ENCODE peak calls at places on chromosomes 6 and 20, in nine cellular contexts. Y is prostate gland, S is bronchial epithelial cell, N is AG10803, D is endodermal cell, E is astrocyte of the cerebellum, F is choroid plexus epithelial cell, V is NB4, J is IMR-90. K is an unnamed sample.

GRCh38 chr20:55415567-55416142 is 589.7 kb downstream of the CBLN4 start:
- DNase-seq in Y (no peak), S (peak), N (peak), D (no peak), E (no peak), F (peak), V (peak), J (no peak), K (no peak)

GRCh38 chr20:21124190-21124589 is 1.7 kb upstream of the KIZ start:
- DNase-seq in Y (no peak), S (no peak), N (no peak), D (no peak), E (no peak), F (no peak), V (no peak), J (no peak), K (no peak)

GRCh38 chr6:107154131-107154906 is 39.0 kb upstream of the BEND3 start:
- DNase-seq in Y (no peak), S (no peak), N (no peak), D (peak), E (no peak), F (no peak), V (no peak), J (no peak), K (no peak)

GRCh38 chr20:54118220-54119001 is 48.0 kb upstream of the BCAS1 start:
- DNase-seq in Y (no peak), S (no peak), N (no peak), D (no peak), E (no peak), F (no peak), V (no peak), J (no peak), K (no peak)

GRCh38 chr20:47680804-47681529 is 104.3 kb downstream of the SULF2 start:
- DNase-seq in Y (no peak), S (no peak), N (peak), D (no peak), E (no peak), F (peak), V (no peak), J (peak), K (no peak)

GRCh38 chr6:35311390-35312075 is 13.9 kb downstream of the DEF6 start:
- DNase-seq in Y (no peak), S (no peak), N (no peak), D (peak), E (no peak), F (no peak), V (peak), J (no peak), K (no peak)

GRCh38 chr6:84415517-84415916 is 188.1 kb upstream of the CEP162 start:
- DNase-seq in Y (no peak), S (peak), N (no peak), D (no peak), E (no peak), F (no peak), V (no peak), J (no peak), K (no peak)

GRCh38 chr20:54128175-54128574 is 45.6 kb downstream of the CYP24A1 start:
- DNase-seq in Y (no peak), S (peak), N (no peak), D (no peak), E (no peak), F (no peak), V (no peak), J (peak), K (no peak)

GRCh38 chr6:36888654-36889481 is 3.1 kb downstream of the C6orf89 start:
- DNase-seq in Y (no peak), S (no peak), N (no peak), D (no peak), E (no peak), F (no peak), V (no peak), J (no peak), K (no peak)

GRCh38 chr20:51569815-51570741 is 27.6 kb upstream of the NFATC2 start:
- DNase-seq in Y (no peak), S (peak), N (no peak), D (no peak), E (no peak), F (peak), V (no peak), J (no peak), K (no peak)

GRCh38 chr20:49699200-49699992 is 14.3 kb downstream of the B4GALT5 start:
- DNase-seq in Y (no peak), S (peak), N (no peak), D (no peak), E (no peak), F (peak), V (no peak), J (peak), K (no peak)

GRCh38 chr6:99802396-99803031 is 191.5 kb downstream of the MCHR2 start:
- DNase-seq in Y (no peak), S (peak), N (no peak), D (peak), E (no peak), F (no peak), V (no peak), J (no peak), K (no peak)

GRCh38 chr20:10549511-10549910 is 114.4 kb downstream of the SLX4IP start:
- DNase-seq in Y (no peak), S (no peak), N (no peak), D (no peak), E (no peak), F (no peak), V (no peak), J (no peak), K (no peak)

GRCh38 chr20:46121531-46121930 is 3.4 kb downstream of the CD40 start:
- DNase-seq in Y (no peak), S (no peak), N (no peak), D (no peak), E (no peak), F (no peak), V (no peak), J (no peak), K (no peak)

GRCh38 chr6:52417675-52418111 is 2.4 kb upstream of the EFHC1 start:
- DNase-seq in Y (no peak), S (peak), N (peak), D (no peak), E (peak), F (peak), V (no peak), J (peak), K (no peak)

GRCh38 chr6:30782425-30783014 is 38.2 kb upstream of the IER3 start:
- DNase-seq in Y (peak), S (peak), N (peak), D (no peak), E (no peak), F (no peak), V (no peak), J (peak), K (no peak)

GRCh38 chr20:24506146-24506545 is 36.7 kb downstream of the SYNDIG1 start:
- DNase-seq in Y (no peak), S (no peak), N (no peak), D (no peak), E (no peak), F (no peak), V (no peak), J (no peak), K (no peak)

GRCh38 chr6:92623441-92623840 is 795.9 kb downstream of the EPHA7 start:
- DNase-seq in Y (no peak), S (no peak), N (no peak), D (no peak), E (no peak), F (no peak), V (no peak), J (no peak), K (no peak)

GRCh38 chr6:30364591-30364990 is 19.6 kb downstream of the RPP21 start:
- DNase-seq in Y (no peak), S (no peak), N (no peak), D (peak), E (no peak), F (no peak), V (no peak), J (no peak), K (no peak)

DNA sequence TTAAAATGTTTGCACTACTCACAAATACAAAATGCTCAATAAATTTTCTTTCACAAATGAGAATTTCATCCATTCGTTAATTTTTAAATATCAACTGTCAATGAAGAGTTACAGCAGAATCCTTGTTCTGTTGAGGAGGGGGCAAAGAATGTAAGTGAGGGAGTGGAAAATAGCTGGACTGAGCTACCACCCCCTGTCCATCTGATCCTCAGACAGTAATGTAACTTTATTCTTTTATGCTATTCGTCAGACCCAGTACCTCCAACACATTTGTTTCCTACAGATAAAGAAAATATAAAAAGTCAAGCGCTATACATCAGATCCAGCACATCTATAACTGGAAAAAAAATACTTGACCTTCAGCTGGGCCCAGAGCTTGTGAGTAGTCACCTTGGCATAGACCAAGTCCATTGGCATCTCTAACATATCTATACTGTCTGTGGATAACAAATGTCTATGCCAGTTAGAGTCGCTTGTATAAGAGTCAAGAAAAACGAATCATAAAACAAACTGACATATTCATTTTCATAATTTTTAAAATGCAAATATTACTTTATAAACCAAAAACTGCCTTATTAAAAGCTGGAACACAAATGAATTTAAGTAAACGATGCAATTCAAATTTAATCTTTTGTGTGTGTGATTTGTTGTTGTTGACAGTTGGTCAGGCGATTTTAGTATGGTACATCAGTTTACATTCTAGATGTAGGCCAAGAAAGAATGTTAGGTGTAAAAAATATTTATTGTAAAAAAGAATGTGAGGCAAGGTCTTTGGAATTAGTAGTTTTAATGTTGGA is 57.2 kb upstream of the HFE start:
- DNase-seq in Y (no peak), S (no peak), N (no peak), D (no peak), E (no peak), F (no peak), V (no peak), J (no peak), K (no peak)
- H3K4me3 ChIP-seq in Y (no peak), S (no peak), N (no peak), D (peak), E (no peak), F (no peak), V (peak), J (no peak), K (no peak)

GRCh38 chr6:38978139-38978704 is 70.4 kb upstream of the GLP1R start:
- DNase-seq in Y (no peak), S (no peak), N (no peak), D (no peak), E (no peak), F (no peak), V (no peak), J (no peak), K (no peak)
- TF ChIP-seq CTCF in Y (no peak), S (no peak), N (no peak), D (no peak), E (no peak), F (no peak), V (no peak), J (no peak), K (no peak)

DNA sequence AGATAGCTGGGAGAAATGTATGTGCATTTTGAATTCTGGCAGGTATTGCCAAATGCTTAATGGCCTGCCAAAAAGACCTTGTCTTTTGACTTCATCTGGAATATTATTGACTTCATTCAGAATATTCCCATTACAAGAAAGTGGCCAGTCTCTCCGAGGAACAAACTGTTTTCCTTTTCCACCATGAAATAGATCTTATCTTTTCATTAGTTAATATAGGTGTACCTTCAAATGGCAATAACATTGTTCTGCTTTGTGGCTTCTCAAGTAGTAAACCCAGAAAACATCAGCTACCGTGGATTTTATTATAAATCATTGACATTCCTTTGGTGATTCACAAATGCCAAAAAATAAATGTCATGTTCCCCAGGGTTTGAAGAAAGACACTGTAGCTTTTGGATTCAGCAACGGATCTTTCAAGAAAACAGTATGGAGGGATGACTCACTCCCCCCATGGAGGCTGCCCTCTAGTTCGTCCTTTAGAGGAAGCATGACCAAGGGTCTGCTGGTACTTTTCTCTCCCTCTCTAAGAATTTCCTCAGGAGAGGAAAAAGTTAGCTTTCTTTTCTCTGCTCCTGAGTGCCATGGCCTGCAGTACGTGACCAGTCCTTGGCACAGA is 1.1 kb upstream of the RNF182 start:
- DNase-seq in Y (no peak), S (no peak), N (peak), D (no peak), E (peak), F (peak), V (peak), J (peak), K (peak)
- H3K4me3 ChIP-seq in Y (no peak), S (no peak), N (peak), D (peak), E (peak), F (no peak), V (peak), J (peak), K (peak)

DNA sequence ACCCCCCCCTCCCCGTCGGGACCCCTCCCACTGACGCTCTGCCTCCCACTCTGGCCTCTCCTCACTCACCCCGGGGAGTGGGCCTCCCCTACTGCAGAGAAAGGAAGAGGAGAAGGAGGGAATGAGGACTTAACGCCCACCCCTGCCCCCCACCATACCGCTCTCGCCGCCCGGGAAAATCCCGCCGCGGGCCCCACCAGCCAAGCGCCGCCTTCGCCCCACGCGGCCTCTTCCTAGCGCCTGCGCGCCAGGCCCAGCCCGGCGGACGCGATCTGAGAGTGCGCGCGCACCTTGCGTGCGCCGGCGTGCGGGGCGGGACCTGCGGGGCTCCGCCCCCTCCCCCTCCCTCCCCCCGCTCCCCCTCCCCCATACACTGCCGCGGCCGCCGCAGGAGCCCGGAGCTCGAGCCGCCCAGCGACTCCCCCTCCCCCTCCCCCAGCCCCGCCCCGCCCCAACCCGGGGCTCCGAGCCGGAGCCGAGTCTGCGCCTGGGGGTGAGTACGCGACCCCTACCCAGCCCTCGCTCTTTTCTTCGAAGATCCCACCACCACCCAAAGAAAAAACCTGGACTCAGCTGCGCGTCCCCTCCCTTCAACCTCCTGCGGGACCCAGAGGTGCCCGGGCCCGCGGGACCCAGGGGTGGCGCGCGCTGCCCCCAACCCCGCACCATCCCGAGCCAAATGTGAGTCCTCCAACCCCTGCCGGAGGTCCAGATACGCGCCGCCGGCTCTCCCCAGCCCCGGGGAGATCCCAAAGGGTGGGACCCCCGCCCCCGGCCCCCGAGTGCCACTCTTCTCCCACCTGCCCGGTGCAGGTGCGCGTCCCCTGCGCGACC is at the start of the genes MRPL14 and TMEM63B:
- DNase-seq in Y (peak), S (peak), N (peak), D (peak), E (peak), F (peak), V (peak), J (peak), K (no peak)
- TF ChIP-seq CTCF in Y (no peak), S (no peak), N (no peak), D (no peak), E (no peak), F (no peak), V (no peak), J (no peak), K (no peak)

GRCh38 chr6:166861304-166861703 is 95.0 kb downstream of the RNASET2 start:
- DNase-seq in Y (no peak), S (no peak), N (no peak), D (no peak), E (no peak), F (no peak), V (no peak), J (no peak), K (no peak)
- H3K4me3 ChIP-seq in Y (no peak), S (no peak), N (no peak), D (peak), E (no peak), F (no peak), V (no peak), J (no peak), K (no peak)

GRCh38 chr6:33017024-33017423 is 7.6 kb upstream of the HLA-DOA start:
- DNase-seq in Y (no peak), S (no peak), N (no peak), D (no peak), E (no peak), F (no peak), V (no peak), J (no peak), K (no peak)
- TF ChIP-seq CTCF in Y (no peak), S (no peak), N (no peak), D (no peak), E (no peak), F (no peak), V (no peak), J (no peak), K (no peak)

GRCh38 chr6:136226674-136227377 is 23.3 kb downstream of the MTFR2 start:
- DNase-seq in Y (no peak), S (no peak), N (peak), D (no peak), E (no peak), F (no peak), V (no peak), J (peak), K (no peak)
- H3K4me3 ChIP-seq in Y (no peak), S (no peak), N (no peak), D (no peak), E (no peak), F (no peak), V (peak), J (no peak), K (no peak)

GRCh38 chr20:2244993-2245392 is 50.8 kb upstream of the TGM3 start:
- DNase-seq in Y (no peak), S (no peak), N (no peak), D (peak), E (no peak), F (no peak), V (peak), J (no peak), K (no peak)
- TF ChIP-seq CTCF in Y (no peak), S (no peak), N (no peak), D (no peak), E (no peak), F (no peak), V (peak), J (no peak), K (no peak)

GRCh38 chr6:167245586-167245985 is 45.5 kb upstream of the UNC93A start:
- DNase-seq in Y (no peak), S (no peak), N (no peak), D (no peak), E (no peak), F (no peak), V (no peak), J (no peak), K (no peak)
- H3K4me3 ChIP-seq in Y (no peak), S (no peak), N (no peak), D (no peak), E (no peak), F (no peak), V (no peak), J (no peak), K (no peak)

GRCh38 chr20:36273414-36274247 is 32.5 kb upstream of the DLGAP4 start:
- DNase-seq in Y (no peak), S (peak), N (peak), D (no peak), E (no peak), F (peak), V (peak), J (peak), K (no peak)
- TF ChIP-seq CTCF in Y (no peak), S (peak), N (peak), D (peak), E (peak), F (peak), V (peak), J (peak), K (peak)

K was measured in AG04449.